ENCODE peak calls at places on chromosomes 1 and 21, in eight cellular contexts. R, H, W, O, D, A, N and Y are unnamed samples.

GRCh38 chr1:41678141-41678878 is 193.8 kb upstream of the EDN2 start:
- DNase-seq in D (peak), W (no peak), N (no peak), H (peak), R (no peak), O (no peak), A (peak), Y (no peak)

GRCh38 chr1:17520041-17520440 is 19.5 kb upstream of the ARHGEF10L start:
- DNase-seq in A (no peak), R (no peak), D (no peak), W (no peak), O (no peak), H (no peak), N (no peak), Y (no peak)

GRCh38 chr21:14901482-14901958 is 163.3 kb downstream of the NRIP1 start:
- DNase-seq in D (peak), O (no peak), R (no peak), A (peak), H (peak), N (no peak), W (no peak), Y (no peak)

GRCh38 chr21:45747233-45747766 is 103.8 kb downstream of the PCBP3 start:
- DNase-seq in W (no peak), R (no peak), N (no peak), O (no peak), H (no peak), D (no peak), A (no peak), Y (no peak)

GRCh38 chr1:147585640-147586383 is 44.5 kb downstream of the BCL9 start:
- DNase-seq in H (no peak), A (no peak), O (no peak), N (no peak), R (no peak), W (no peak), D (no peak), Y (no peak)

GRCh38 chr1:40818264-40818961 is 34.8 kb downstream of the KCNQ4 start:
- DNase-seq in A (no peak), H (peak), D (peak), N (peak), W (peak), R (peak), O (peak), Y (no peak)

GRCh38 chr1:41500378-41500777 is 15.9 kb upstream of the EDN2 start:
- DNase-seq in W (no peak), H (no peak), D (no peak), N (no peak), A (no peak), R (no peak), O (no peak), Y (no peak)

GRCh38 chr1:145999321-146000024 is 3.1 kb upstream of the TXNIP start:
- DNase-seq in R (no peak), W (no peak), D (no peak), H (no peak), O (no peak), A (no peak), N (no peak), Y (no peak)

GRCh38 chr1:244210884-244211558 is 159.9 kb downstream of the ZBTB18 start:
- DNase-seq in H (no peak), D (no peak), A (no peak), W (no peak), O (no peak), N (peak), R (no peak), Y (peak)

GRCh38 chr1:7313081-7313546 is 458.0 kb upstream of the VAMP3 start:
- DNase-seq in H (no peak), A (peak), W (no peak), O (no peak), D (no peak), R (no peak), N (no peak), Y (no peak)

GRCh38 chr1:226017070-226017469 is 17.9 kb upstream of the SDE2 start:
- DNase-seq in H (no peak), R (no peak), A (no peak), O (no peak), D (no peak), W (no peak), N (no peak), Y (no peak)

GRCh38 chr1:100038401-100039306 is 68.9 kb downstream of the SLC35A3 start:
- DNase-seq in D (peak), A (peak), H (peak), O (no peak), W (peak), N (peak), R (peak), Y (peak)

GRCh38 chr21:46298083-46298412 is 11.9 kb downstream of the YBEY start:
- DNase-seq in A (no peak), O (no peak), N (no peak), H (no peak), R (no peak), W (no peak), D (no peak), Y (no peak)

GRCh38 chr21:45992311-45993209 is 11.0 kb downstream of the COL6A1 start:
- DNase-seq in N (peak), A (no peak), R (no peak), W (no peak), D (no peak), O (no peak), H (peak), Y (no peak)

GRCh38 chr1:150507912-150508864 is at the start of gene ECM1:
- DNase-seq in O (no peak), N (no peak), W (no peak), H (no peak), R (no peak), D (no peak), A (peak), Y (no peak)

GRCh38 chr1:27137022-27137542 is 17.8 kb downstream of the SLC9A1 start:
- DNase-seq in A (no peak), W (peak), H (peak), R (peak), D (peak), N (no peak), O (peak), Y (no peak)

GRCh38 chr1:88892146-88892877 is 945 bp upstream of the GTF2B start:
- DNase-seq in H (no peak), W (no peak), O (no peak), R (no peak), D (peak), N (peak), A (peak), Y (no peak)

GRCh38 chr1:147236448-147236847 is 6.0 kb upstream of the CHD1L start:
- DNase-seq in A (no peak), N (no peak), R (no peak), H (no peak), D (no peak), O (no peak), W (no peak), Y (no peak)

GRCh38 chr1:109295712-109296415 is 10.9 kb downstream of the MYBPHL start:
- DNase-seq in D (no peak), W (no peak), R (no peak), H (no peak), O (no peak), A (no peak), N (no peak), Y (no peak)

GRCh38 chr1:152926091-152926490 is 17.7 kb downstream of the IVL start:
- DNase-seq in A (peak), W (no peak), D (no peak), R (no peak), H (no peak), N (no peak), O (no peak), Y (no peak)